ENCODE peak calls at places on chromosome 16, in ten cellular contexts. K, N, O, W, L, J, T, B, F and U are unnamed samples.

GRCh38 chr16:508884-509736 is 18.4 kb upstream of the CAPN15 start:
- DNase-seq in K (no peak), N (no peak), O (no peak), W (no peak), L (no peak), J (peak), T (no peak), B (no peak), F (no peak), U (no peak)

GRCh38 chr16:88747588-88748301 is 37.3 kb downstream of the PIEZO1 start:
- DNase-seq in K (peak), N (no peak), O (no peak), W (no peak), L (peak), J (no peak), T (peak), B (no peak), F (no peak), U (no peak)

GRCh38 chr16:14168146-14168545 is 97.0 kb downstream of the MRTFB start:
- DNase-seq in K (no peak), N (no peak), O (no peak), W (no peak), L (peak), J (no peak), T (no peak), B (no peak), F (no peak), U (no peak)

GRCh38 chr16:15990902-15991301 is 41.5 kb downstream of the ABCC1 start:
- DNase-seq in K (no peak), N (no peak), O (no peak), W (no peak), L (no peak), J (no peak), T (peak), B (no peak), F (no peak), U (no peak)

GRCh38 chr16:3954411-3954921 is 74.0 kb upstream of the CREBBP start:
- DNase-seq in K (no peak), N (no peak), O (no peak), W (no peak), L (peak), J (no peak), T (no peak), B (no peak), F (no peak), U (no peak)

GRCh38 chr16:89999831-90000574 is 19.3 kb downstream of the DBNDD1 start:
- DNase-seq in K (no peak), N (no peak), O (no peak), W (no peak), L (no peak), J (no peak), T (no peak), B (no peak), F (no peak), U (no peak)

GRCh38 chr16:4500283-4500682 is 24.1 kb downstream of the HMOX2 start:
- DNase-seq in K (no peak), N (peak), O (no peak), W (no peak), L (peak), J (no peak), T (no peak), B (no peak), F (peak), U (no peak)

GRCh38 chr16:356756-357155 is 4.2 kb upstream of the AXIN1 start:
- DNase-seq in K (no peak), N (no peak), O (no peak), W (no peak), L (no peak), J (no peak), T (no peak), B (no peak), F (no peak), U (no peak)

GRCh38 chr16:58026705-58027340 is 1.3 kb downstream of the MMP15 start:
- DNase-seq in K (no peak), N (no peak), O (peak), W (no peak), L (no peak), J (peak), T (no peak), B (no peak), F (no peak), U (no peak)

GRCh38 chr16:14186007-14186953 is 115.2 kb downstream of the MRTFB start:
- DNase-seq in K (no peak), N (peak), O (no peak), W (no peak), L (peak), J (peak), T (peak), B (no peak), F (peak), U (no peak)

GRCh38 chr16:88545781-88546180 is 24.4 kb upstream of the ZC3H18 start:
- DNase-seq in K (no peak), N (no peak), O (no peak), W (no peak), L (no peak), J (no peak), T (no peak), B (no peak), F (no peak), U (no peak)

GRCh38 chr16:83899272-83899897 is 470 bp downstream of the MLYCD start:
- DNase-seq in K (no peak), N (peak), O (peak), W (no peak), L (peak), J (peak), T (peak), B (peak), F (no peak), U (no peak)
- TF ChIP-seq CTCF in K (no peak), N (no peak), O (no peak), W (no peak), L (peak), J (no peak), T (no peak), B (no peak), F (no peak), U (no peak)

DNA sequence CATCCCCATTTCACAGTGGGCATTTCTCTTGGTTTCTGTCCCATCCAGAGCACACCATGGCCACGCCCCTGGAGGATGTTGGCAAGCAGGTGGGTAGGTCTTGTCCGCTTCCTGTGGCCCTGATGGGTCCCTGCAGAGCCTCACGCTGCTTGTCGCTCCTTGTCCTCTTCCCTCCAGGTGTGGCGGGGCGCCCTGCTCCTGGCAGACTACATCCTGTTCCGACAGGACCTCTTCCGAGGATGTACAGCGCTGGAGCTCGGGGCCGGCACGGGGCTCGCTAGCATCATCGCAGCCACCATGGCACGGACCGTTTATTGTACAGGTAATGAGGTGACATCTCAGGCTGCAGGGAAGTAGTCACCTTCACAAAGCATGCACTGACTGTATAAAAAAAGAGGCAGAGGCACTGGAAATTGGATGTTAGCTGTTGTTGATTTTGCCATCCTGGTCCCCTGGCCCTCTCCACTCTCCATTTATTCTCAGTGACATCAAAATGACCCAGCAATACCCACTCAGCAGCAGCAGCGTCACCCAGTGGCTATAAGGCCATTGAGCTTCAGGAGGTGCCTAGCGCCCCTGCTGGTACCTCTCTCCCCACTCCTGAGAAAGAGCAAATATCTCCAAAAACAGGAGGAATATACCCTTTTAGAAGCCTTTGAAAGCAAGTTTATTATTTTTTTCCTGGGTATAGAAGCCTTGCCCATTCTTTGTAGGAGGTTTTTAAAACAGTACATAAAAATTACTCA is 13.7 kb downstream of the METTL22 start:
- DNase-seq in K (no peak), N (peak), O (peak), W (no peak), L (peak), J (peak), T (peak), B (no peak), F (no peak), U (no peak)
- TF ChIP-seq CTCF in K (peak), N (peak), O (no peak), W (peak), L (peak), J (peak), T (peak), B (no peak), F (peak), U (no peak)

GRCh38 chr16:75114179-75114945 is 2.2 kb downstream of the LDHD start:
- DNase-seq in K (no peak), N (no peak), O (peak), W (no peak), L (no peak), J (no peak), T (no peak), B (no peak), F (no peak), U (no peak)
- TF ChIP-seq CTCF in K (no peak), N (no peak), O (no peak), W (no peak), L (no peak), J (no peak), T (no peak), B (no peak), F (no peak), U (no peak)

GRCh38 chr16:61150351-61150750 is 885.9 kb downstream of the CDH8 start:
- DNase-seq in K (no peak), N (no peak), O (no peak), W (no peak), L (no peak), J (no peak), T (no peak), B (no peak), F (no peak), U (no peak)

GRCh38 chr16:61146429-61146828 is 889.8 kb downstream of the CDH8 start:
- DNase-seq in K (no peak), N (no peak), O (no peak), W (no peak), L (no peak), J (no peak), T (peak), B (no peak), F (no peak), U (no peak)

GRCh38 chr16:61149709-61150108 is 886.5 kb downstream of the CDH8 start:
- DNase-seq in K (no peak), N (no peak), O (no peak), W (no peak), L (no peak), J (no peak), T (no peak), B (no peak), F (no peak), U (no peak)

GRCh38 chr16:61148930-61149329 is 887.3 kb downstream of the CDH8 start:
- DNase-seq in K (no peak), N (no peak), O (no peak), W (no peak), L (no peak), J (no peak), T (peak), B (no peak), F (no peak), U (no peak)
- TF ChIP-seq CTCF in K (no peak), N (no peak), O (no peak), W (peak), L (no peak), J (no peak), T (peak), B (no peak), F (no peak), U (no peak)

DNA sequence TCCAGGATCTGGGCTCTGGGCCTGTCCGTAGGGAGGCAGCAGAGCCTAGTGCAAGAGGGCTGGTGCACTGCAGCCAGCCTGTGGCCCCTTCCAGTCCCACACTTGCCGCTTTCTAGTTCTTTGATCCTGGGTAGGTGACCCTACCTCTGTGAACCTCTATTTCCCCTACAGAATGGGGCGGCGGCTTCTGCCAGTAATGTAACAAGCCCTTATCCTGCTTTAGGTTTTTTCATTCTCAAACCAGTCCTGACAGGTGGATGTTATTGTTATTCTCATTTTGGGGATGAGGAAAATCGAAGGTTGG is 744 bp downstream of the E4F1 start:
- DNase-seq in K (no peak), N (peak), O (no peak), W (no peak), L (peak), J (no peak), T (no peak), B (no peak), F (no peak), U (no peak)
- TF ChIP-seq CTCF in K (peak), N (peak), O (no peak), W (no peak), L (peak), J (no peak), T (peak), B (no peak), F (peak), U (no peak)

GRCh38 chr16:85719605-85720318 is 31.0 kb upstream of the GINS2 start:
- DNase-seq in K (no peak), N (no peak), O (no peak), W (no peak), L (no peak), J (no peak), T (no peak), B (no peak), F (no peak), U (no peak)

GRCh38 chr16:85720319-85720637 is 30.6 kb downstream of the C16orf74 start:
- DNase-seq in K (no peak), N (peak), O (no peak), W (no peak), L (no peak), J (no peak), T (no peak), B (no peak), F (no peak), U (no peak)

GRCh38 chr16:85718153-85718477 is 29.4 kb upstream of the GINS2 start:
- DNase-seq in K (no peak), N (no peak), O (no peak), W (no peak), L (no peak), J (no peak), T (no peak), B (no peak), F (no peak), U (no peak)

GRCh38 chr16:85717393-85718152 is 28.8 kb upstream of the GINS2 start:
- DNase-seq in K (no peak), N (peak), O (peak), W (no peak), L (peak), J (peak), T (peak), B (peak), F (peak), U (no peak)

DNA sequence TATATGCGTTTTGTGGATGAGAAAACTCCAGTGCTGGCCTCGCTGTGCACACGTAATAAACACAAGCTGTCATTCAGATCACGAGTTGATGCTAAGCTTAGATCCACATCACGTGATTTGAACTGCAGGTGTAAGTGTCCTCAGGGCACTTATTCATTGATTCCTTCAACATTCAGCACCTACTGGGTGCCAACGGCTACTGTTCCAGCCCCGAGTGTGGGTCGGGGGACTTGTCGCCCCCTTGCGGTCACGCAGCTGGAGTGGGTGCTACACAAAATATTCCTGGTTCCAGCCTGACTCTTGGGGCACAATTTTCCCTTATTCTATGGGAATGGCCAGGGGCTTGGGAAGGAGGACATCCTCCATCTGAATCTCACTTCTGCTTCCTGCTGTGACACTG is 29.9 kb upstream of the GINS2 start:
- DNase-seq in K (no peak), N (no peak), O (no peak), W (no peak), L (no peak), J (peak), T (peak), B (no peak), F (no peak), U (no peak)
- TF ChIP-seq CTCF in K (peak), N (peak), O (peak), W (peak), L (peak), J (peak), T (peak), B (no peak), F (peak), U (no peak)

DNA sequence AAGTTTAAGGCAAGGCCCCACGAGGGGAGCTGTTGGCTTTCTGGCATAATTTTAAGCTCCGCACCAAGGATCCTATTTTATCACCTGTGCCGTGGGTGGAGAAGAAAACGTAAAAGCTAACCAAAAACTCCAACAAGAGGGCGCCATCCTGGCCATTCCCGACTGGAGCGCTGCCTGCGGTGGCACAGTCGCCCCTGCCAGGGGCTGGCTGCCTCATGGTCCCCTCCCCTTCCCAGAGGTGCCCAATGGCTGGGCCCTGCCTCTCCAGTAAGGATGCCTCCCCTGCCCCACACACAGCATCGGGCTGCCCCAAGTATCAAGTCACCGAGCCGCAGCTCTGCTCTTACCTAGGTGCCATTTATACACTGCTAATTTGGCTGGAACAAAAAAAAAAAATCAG is 36.3 kb downstream of the ZDHHC7 start:
- DNase-seq in K (no peak), N (no peak), O (no peak), W (no peak), L (no peak), J (no peak), T (no peak), B (no peak), F (no peak), U (no peak)
- TF ChIP-seq CTCF in K (no peak), N (no peak), O (no peak), W (no peak), L (no peak), J (no peak), T (no peak), B (no peak), F (no peak), U (no peak)

DNA sequence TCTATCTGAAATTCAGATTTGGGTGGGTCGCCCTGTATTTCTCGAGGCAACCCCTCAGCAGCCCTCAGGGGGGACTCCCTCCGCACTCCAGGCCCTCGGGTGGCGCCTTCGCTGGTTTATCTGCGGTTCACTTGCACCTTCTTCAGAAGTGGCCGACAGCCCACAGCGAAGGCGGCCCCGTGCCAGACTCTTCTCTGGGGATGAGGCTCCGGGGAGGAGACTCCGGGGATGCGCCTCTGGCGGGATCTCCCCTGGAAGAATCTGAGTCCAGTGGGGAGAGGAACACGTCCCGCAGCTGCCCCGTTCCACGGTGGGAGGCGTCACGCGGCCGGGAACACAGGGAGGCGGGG is 63.9 kb upstream of the DNAJA2 start:
- DNase-seq in K (no peak), N (no peak), O (no peak), W (no peak), L (peak), J (no peak), T (peak), B (peak), F (no peak), U (peak)
- TF ChIP-seq CTCF in K (no peak), N (no peak), O (no peak), W (no peak), L (no peak), J (no peak), T (no peak), B (no peak), F (no peak), U (no peak)

DNA sequence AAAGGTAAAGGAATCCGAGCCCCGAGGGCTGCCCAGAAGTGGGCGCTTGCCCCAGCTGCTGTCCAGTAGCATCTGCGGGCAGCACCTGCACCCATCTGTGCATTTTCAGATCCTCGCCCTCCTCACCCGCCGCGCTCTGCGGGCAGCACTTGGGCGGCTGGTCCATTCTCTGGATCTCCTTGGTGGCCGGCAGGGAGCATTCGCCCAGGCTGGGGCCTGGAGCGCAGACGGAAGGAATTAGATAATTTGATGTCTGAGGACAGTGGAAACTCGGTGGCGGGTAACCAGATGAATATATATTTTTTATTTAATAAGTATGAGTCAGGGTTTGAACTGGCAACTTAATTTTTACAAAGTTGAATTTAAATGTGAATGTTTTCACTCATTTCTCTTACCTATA is 88.5 kb downstream of the NPIPB11 start:
- DNase-seq in K (no peak), N (no peak), O (no peak), W (no peak), L (no peak), J (no peak), T (no peak), B (peak), F (no peak), U (no peak)
- TF ChIP-seq CTCF in K (no peak), N (peak), O (no peak), W (peak), L (no peak), J (no peak), T (no peak), B (no peak), F (no peak), U (no peak)

GRCh38 chr16:85027968-85028637 is 508 bp downstream of the KIAA0513 start:
- DNase-seq in K (no peak), N (no peak), O (no peak), W (no peak), L (no peak), J (peak), T (peak), B (no peak), F (no peak), U (no peak)
- TF ChIP-seq CTCF in K (no peak), N (peak), O (peak), W (no peak), L (peak), J (peak), T (peak), B (no peak), F (no peak), U (no peak)